ENCODE peak calls at places on chromosome 10, in ten cellular contexts. A is T-helper 2 cell; U is stimulated activated CD8-positive, alpha-beta memory T cell treated with anti-CD3 and anti-CD28 coated beads, Interleukin-15, amount 100 ng/mL, for 48 hours; D is SJSA1; B is HEK293T; H is A172; T is activated effector memory CD4-positive, alpha-beta T cell treated with anti-CD3 and anti-CD28 coated beads, Interleukin-2, amount 50 U/mL, for 16 hours; N is astrocyte of the spinal cord; K is ELR; I is WERI-Rb-1. P is an unnamed sample.
A peak's percentile ranks its signal among the peaks of the same experiment; 100 is the strongest.

GRCh38 chr10:106086391-106086790 is 1078.1 kb downstream of the SORCS1 start:
- DNase-seq in B (no peak), U (no peak), D (no peak), N (no peak), K (no peak), T (no peak), H (no peak), A (no peak), I (no peak), P (no peak)

GRCh38 chr10:93438796-93439253 is 43.3 kb downstream of the MYOF start:
- DNase-seq in A (no peak), T (no peak), N (no peak), K (peak; percentile 16), U (no peak), B (peak; percentile 74), D (no peak), H (no peak), I (no peak), P (peak; percentile 87)

GRCh38 chr10:88687853-88688467 is 18.1 kb upstream of the LIPK start:
- DNase-seq in T (no peak), U (no peak), D (no peak), B (peak; percentile 26), N (peak; percentile 36), I (no peak), K (peak; percentile 54), H (peak; percentile 15), A (no peak), P (peak; percentile 4)

GRCh38 chr10:10644317-10645111 is 373.2 kb upstream of the CELF2 start:
- DNase-seq in D (no peak), I (no peak), T (no peak), U (no peak), H (no peak), B (no peak), N (peak; percentile 56), K (no peak), A (no peak), P (no peak)

GRCh38 chr10:34299105-34299611 is 515.9 kb downstream of the PARD3 start:
- DNase-seq in A (no peak), T (no peak), I (no peak), U (no peak), B (no peak), N (peak; percentile 80), K (peak; percentile 32), H (peak; percentile 43), D (no peak), P (peak; percentile 62)

GRCh38 chr10:125159932-125160855 is at the start of gene CTBP2:
- DNase-seq in N (peak; percentile 54), I (peak; percentile 72), H (no peak), K (peak; percentile 69), T (no peak), D (peak; percentile 65), B (peak; percentile 72), U (no peak), A (no peak), P (peak; percentile 21)

GRCh38 chr10:70069346-70069745 is 16.7 kb downstream of the MACROH2A2 start:
- DNase-seq in I (no peak), N (no peak), A (no peak), U (no peak), B (no peak), T (no peak), H (no peak), D (no peak), K (no peak), P (no peak)

GRCh38 chr10:35505241-35505873 is 99.8 kb upstream of the GJD4 start:
- DNase-seq in B (no peak), A (no peak), T (no peak), I (no peak), N (no peak), D (no peak), U (no peak), H (no peak), K (no peak), P (no peak)

GRCh38 chr10:11823122-11823988 is at the start of gene PROSER2:
- DNase-seq in A (peak; percentile 7), N (peak; percentile 48), I (peak; percentile 32), B (peak; percentile 75), T (peak; percentile 76), D (no peak), H (peak; percentile 35), K (peak; percentile 81), U (peak; percentile 24), P (no peak)

GRCh38 chr10:120188950-120189349 is 268.1 kb upstream of the PLPP4 start:
- DNase-seq in K (no peak), D (no peak), A (no peak), H (no peak), U (no peak), T (no peak), I (no peak), N (no peak), B (no peak), P (no peak)

GRCh38 chr10:63537511-63537910 is 16.3 kb downstream of the REEP3 start:
- DNase-seq in K (no peak), D (no peak), B (no peak), N (no peak), I (peak; percentile 88), T (no peak), H (no peak), U (no peak), A (no peak), P (no peak)

GRCh38 chr10:13390604-13391522 is 42.8 kb upstream of the SEPHS1 start:
- DNase-seq in B (no peak), K (no peak), T (no peak), U (no peak), D (no peak), H (no peak), A (no peak), I (no peak), N (no peak), P (no peak)

GRCh38 chr10:33265621-33266020 is 68.8 kb downstream of the NRP1 start:
- DNase-seq in B (no peak), K (no peak), A (peak; percentile 24), T (peak; percentile 70), U (peak; percentile 37), H (no peak), I (no peak), D (no peak), N (no peak), P (no peak)

GRCh38 chr10:91354166-91354565 is 56.0 kb upstream of the HECTD2 start:
- DNase-seq in D (no peak), T (no peak), H (no peak), K (no peak), I (no peak), B (no peak), U (no peak), N (no peak), A (no peak), P (no peak)

GRCh38 chr10:79005126-79005820 is 63.5 kb upstream of the ZMIZ1 start:
- DNase-seq in K (no peak), T (no peak), N (no peak), B (no peak), A (no peak), H (no peak), I (no peak), U (no peak), D (no peak), P (no peak)

GRCh38 chr10:75708060-75708459 is 276.6 kb downstream of the LRMDA start:
- DNase-seq in B (no peak), I (peak; percentile 68), D (no peak), A (no peak), H (no peak), N (no peak), U (no peak), K (no peak), T (no peak), P (no peak)

GRCh38 chr10:61942997-61943457 is 41.5 kb downstream of the ARID5B start:
- DNase-seq in D (no peak), K (no peak), B (no peak), N (peak; percentile 55), T (no peak), H (peak; percentile 29), U (no peak), I (no peak), A (no peak), P (no peak)

GRCh38 chr10:30432631-30433285 is 1.2 kb upstream of the MAP3K8 start:
- DNase-seq in H (no peak), B (no peak), T (no peak), A (no peak), N (no peak), K (no peak), U (no peak), I (no peak), D (no peak), P (peak; percentile 84)

GRCh38 chr10:29774475-29774874 is 139.7 kb upstream of the SVIL start:
- DNase-seq in H (no peak), T (no peak), B (no peak), I (no peak), U (no peak), D (no peak), N (no peak), A (no peak), K (no peak), P (no peak)

GRCh38 chr10:95509281-95509680 is 51.9 kb downstream of the SORBS1 start:
- DNase-seq in I (no peak), A (no peak), D (no peak), H (no peak), N (no peak), T (no peak), B (no peak), K (no peak), U (no peak), P (no peak)

GRCh38 chr10:93612237-93612636 is at the start of gene PDE6C:
- DNase-seq in N (no peak), B (no peak), D (no peak), K (no peak), H (no peak), I (peak; percentile 80), A (no peak), T (no peak), U (no peak), P (no peak)

GRCh38 chr10:5183923-5184322 is 1.0 kb downstream of the AKR1C8 start:
- DNase-seq in A (no peak), D (no peak), B (no peak), H (no peak), K (no peak), U (no peak), I (no peak), T (no peak), N (no peak), P (no peak)

GRCh38 chr10:99457808-99458207 is 27.4 kb upstream of the GOT1 start:
- DNase-seq in D (no peak), T (no peak), U (no peak), A (no peak), H (peak; percentile 23), I (no peak), K (peak; percentile 64), N (peak; percentile 8), B (no peak), P (peak; percentile 9)

GRCh38 chr10:86085686-86086085 is 280.9 kb downstream of the GRID1 start:
- DNase-seq in N (no peak), D (no peak), K (no peak), H (no peak), I (no peak), B (no peak), T (no peak), U (no peak), A (no peak), P (no peak)

GRCh38 chr10:61960396-61961120 is 59.1 kb downstream of the ARID5B start:
- DNase-seq in D (no peak), N (no peak), H (no peak), B (no peak), U (no peak), K (no peak), T (no peak), A (no peak), I (no peak), P (no peak)

GRCh38 chr10:34049887-34050286 is 715.4 kb upstream of the NRP1 start:
- DNase-seq in K (peak; percentile 46), I (no peak), H (no peak), D (no peak), A (no peak), T (no peak), B (no peak), N (peak; percentile 38), U (peak; percentile 4), P (peak; percentile 39)

GRCh38 chr10:131082201-131082850 is 229.2 kb downstream of the TCERG1L start:
- DNase-seq in D (no peak), U (no peak), A (no peak), I (no peak), T (no peak), B (no peak), N (no peak), K (no peak), H (no peak), P (no peak)

GRCh38 chr10:8182841-8183240 is 128.4 kb downstream of the GATA3 start:
- DNase-seq in A (no peak), D (no peak), T (no peak), I (no peak), K (no peak), N (peak; percentile 1), H (no peak), U (no peak), B (no peak), P (no peak)

P was measured in kidney glomerular epithelial cell.